ENCODE peak calls at places on chromosome 2, in six cellular contexts. One of them, this sample, is unnamed.

GRCh38 chr2:76506538-76506937 is 795.8 kb upstream of the GCFC2 start:
- DNase-seq in CD4-positive, alpha-beta memory T cell: no peak
- DNase-seq in prostate gland: no peak
- DNase-seq in EL: no peak
- DNase-seq in heart left ventricle: no peak
- DNase-seq in CD4-positive, alpha-beta T cell: no peak
- DNase-seq in this sample: no peak

GRCh38 chr2:18096836-18097405 is 218.5 kb downstream of the KCNS3 start:
- DNase-seq in EL: no peak
- DNase-seq in prostate gland: no peak
- DNase-seq in CD4-positive, alpha-beta T cell: no peak
- DNase-seq in CD4-positive, alpha-beta memory T cell: no peak
- DNase-seq in heart left ventricle: no peak
- DNase-seq in this sample: no peak

GRCh38 chr2:237231593-237231992 is 145.9 kb downstream of the COPS8 start:
- DNase-seq in heart left ventricle: no peak
- DNase-seq in EL: no peak
- DNase-seq in prostate gland: no peak
- DNase-seq in CD4-positive, alpha-beta memory T cell: no peak
- DNase-seq in CD4-positive, alpha-beta T cell: no peak
- DNase-seq in this sample: no peak

GRCh38 chr2:106161938-106162814 is 31.9 kb downstream of the UXS1 start:
- DNase-seq in EL: peak
- DNase-seq in CD4-positive, alpha-beta T cell: no peak
- DNase-seq in prostate gland: no peak
- DNase-seq in heart left ventricle: no peak
- DNase-seq in CD4-positive, alpha-beta memory T cell: no peak
- DNase-seq in this sample: peak

GRCh38 chr2:85924522-85924921 is 35.7 kb upstream of the ST3GAL5 start:
- DNase-seq in prostate gland: peak
- DNase-seq in EL: peak
- DNase-seq in CD4-positive, alpha-beta memory T cell: no peak
- DNase-seq in heart left ventricle: no peak
- DNase-seq in CD4-positive, alpha-beta T cell: no peak
- DNase-seq in this sample: peak

GRCh38 chr2:30209227-30209626 is 22.1 kb upstream of the LBH start:
- DNase-seq in EL: no peak
- DNase-seq in CD4-positive, alpha-beta T cell: no peak
- DNase-seq in CD4-positive, alpha-beta memory T cell: peak
- DNase-seq in heart left ventricle: no peak
- DNase-seq in prostate gland: no peak
- DNase-seq in this sample: no peak

GRCh38 chr2:201500534-201500933 is 49.0 kb downstream of the STRADB start:
- DNase-seq in CD4-positive, alpha-beta T cell: no peak
- DNase-seq in heart left ventricle: no peak
- DNase-seq in prostate gland: no peak
- DNase-seq in CD4-positive, alpha-beta memory T cell: no peak
- DNase-seq in EL: peak
- DNase-seq in this sample: no peak

GRCh38 chr2:109335586-109336266 is 206.7 kb downstream of the SH3RF3 start:
- DNase-seq in CD4-positive, alpha-beta memory T cell: no peak
- DNase-seq in EL: peak
- DNase-seq in prostate gland: no peak
- DNase-seq in CD4-positive, alpha-beta T cell: no peak
- DNase-seq in heart left ventricle: no peak
- DNase-seq in this sample: no peak

GRCh38 chr2:230408244-230408842 is 7.7 kb upstream of the SP100 start:
- DNase-seq in CD4-positive, alpha-beta T cell: no peak
- DNase-seq in prostate gland: no peak
- DNase-seq in CD4-positive, alpha-beta memory T cell: no peak
- DNase-seq in EL: peak
- DNase-seq in heart left ventricle: no peak
- DNase-seq in this sample: peak

This sample was measured in adrenal gland.